ENCODE peak calls at places on chromosomes 4 and X, in five cellular contexts. T, U, E, Q and I are unnamed samples.

GRCh38 chr4:153207561-153207960 is 3.3 kb downstream of the TRIM2 start:
- DNase-seq in T (no peak), U (peak), E (peak), Q (peak), I (peak)

GRCh38 chr4:83875437-83875836 is 339.5 kb downstream of the GPAT3 start:
- DNase-seq in T (no peak), U (no peak), E (no peak), Q (no peak), I (peak)

GRCh38 chr4:165971941-165972340 is 98.9 kb downstream of the TLL1 start:
- DNase-seq in T (no peak), U (no peak), E (no peak), Q (no peak), I (peak)

GRCh38 chr4:174425669-174426068 is 96.6 kb downstream of the HPGD start:
- DNase-seq in T (no peak), U (no peak), E (no peak), Q (no peak), I (no peak)

GRCh38 chrX:19683817-19684216 is 168.5 kb upstream of the MAP3K15 start:
- DNase-seq in T (no peak), U (no peak), E (no peak), Q (no peak), I (no peak)

GRCh38 chr4:186999676-187000075 is 276.0 kb upstream of the FAT1 start:
- DNase-seq in T (no peak), U (peak), E (no peak), Q (no peak), I (peak)

GRCh38 chr4:21979196-21979595 is 30.6 kb upstream of the KCNIP4 start:
- DNase-seq in T (no peak), U (no peak), E (no peak), Q (no peak), I (no peak)

GRCh38 chrX:53441531-53442321 is 7.6 kb upstream of the HSD17B10 start:
- DNase-seq in T (peak), U (peak), E (peak), Q (peak), I (peak)

GRCh38 chr4:44927361-44928061 is 201.2 kb upstream of the GNPDA2 start:
- DNase-seq in T (no peak), U (peak), E (no peak), Q (peak), I (no peak)

GRCh38 chr4:76726141-76726540 is 171.8 kb downstream of the SOWAHB start:
- DNase-seq in T (no peak), U (no peak), E (no peak), Q (no peak), I (peak)